ENCODE peak calls at places on chromosomes 5 and 9, in seven cellular contexts. Q is NCI-H1092 treated with DMSO at 0.1 percent for 48 hours, T is IMR-90, U is progenitor cell of endocrine pancreas, V is globus pallidus, J is BE2C, D is Kasumi-1. S is an unnamed sample.

GRCh38 chr5:98416541-98416940 is 356.9 kb upstream of the RGMB start:
- DNase-seq in J (no peak), Q (no peak), T (peak), V (no peak), D (no peak), U (no peak), S (peak)

GRCh38 chr9:134319306-134320194 is 6.7 kb upstream of the RXRA start:
- DNase-seq in D (no peak), J (no peak), Q (no peak), T (no peak), U (no peak), V (no peak), S (no peak)

GRCh38 chr5:128154943-128155342 is 71.4 kb downstream of the SLC12A2 start:
- DNase-seq in T (peak), D (no peak), U (no peak), J (peak), Q (no peak), V (no peak), S (no peak)

GRCh38 chr9:13139641-13140171 is 139.8 kb downstream of the MPDZ start:
- DNase-seq in U (no peak), J (no peak), V (peak), D (no peak), Q (no peak), T (peak), S (peak)

GRCh38 chr9:93886911-93887310 is 68.2 kb downstream of the BARX1 start:
- DNase-seq in V (no peak), J (no peak), T (no peak), D (no peak), Q (no peak), U (no peak), S (no peak)

GRCh38 chr5:126124706-126125345 is 298.4 kb upstream of the GRAMD2B start:
- DNase-seq in D (no peak), Q (no peak), U (no peak), T (peak), J (no peak), V (no peak), S (peak)

GRCh38 chr9:113255431-113255830 is 19.9 kb downstream of the CDC26 start:
- DNase-seq in U (no peak), D (peak), J (peak), V (no peak), T (no peak), Q (no peak), S (no peak)

GRCh38 chr5:773517-774264 is 10.8 kb downstream of the ZDHHC11B start:
- DNase-seq in T (no peak), J (no peak), D (no peak), V (no peak), U (no peak), Q (no peak), S (no peak)

GRCh38 chr9:134807726-134808125 is 72.9 kb upstream of the FCN2 start:
- DNase-seq in U (no peak), V (no peak), J (no peak), D (no peak), Q (no peak), T (peak), S (peak)

S was measured in astrocyte.